ENCODE peak calls at places on chromosomes 1 and 21, in ten cellular contexts. One of them, this sample, is unnamed.

GRCh38 chr1:116265931-116266863 is 106.8 kb upstream of the ATP1A1 start:
- DNase-seq in NCI-H345: no peak
- DNase-seq in foreskin fibroblast: no peak
- DNase-seq in activated CD4-positive, alpha-beta T cell treated with anti-CD3 and anti-CD28 coated beads, Interleukin-2, amount 50 U/mL, for 48 hours: no peak
- DNase-seq in NCI-H1930: no peak
- DNase-seq in COR-L47: no peak
- DNase-seq in sciatic nerve: no peak
- DNase-seq in AG10803: no peak
- DNase-seq in stimulated activated CD4-positive, alpha-beta T cell treated with anti-CD3 and anti-CD28 coated beads, Interleukin-2, amount 100 ng/mL, for 24 hours: no peak
- DNase-seq in T-helper 9 cell: no peak
- DNase-seq in this sample: no peak

GRCh38 chr21:44737706-44738354 is 26.5 kb upstream of the TSPEAR start:
- DNase-seq in NCI-H345: peak; percentile 27
- DNase-seq in foreskin fibroblast: peak; percentile 31
- DNase-seq in activated CD4-positive, alpha-beta T cell treated with anti-CD3 and anti-CD28 coated beads, Interleukin-2, amount 50 U/mL, for 48 hours: no peak
- DNase-seq in NCI-H1930: no peak
- DNase-seq in COR-L47: no peak
- DNase-seq in sciatic nerve: no peak
- DNase-seq in AG10803: peak; percentile 13
- DNase-seq in stimulated activated CD4-positive, alpha-beta T cell treated with anti-CD3 and anti-CD28 coated beads, Interleukin-2, amount 100 ng/mL, for 24 hours: no peak
- DNase-seq in T-helper 9 cell: no peak
- DNase-seq in this sample: peak; percentile 30

GRCh38 chr1:3072178-3072947 is 3.4 kb downstream of the PRDM16 start:
- DNase-seq in NCI-H345: no peak
- DNase-seq in foreskin fibroblast: no peak
- DNase-seq in activated CD4-positive, alpha-beta T cell treated with anti-CD3 and anti-CD28 coated beads, Interleukin-2, amount 50 U/mL, for 48 hours: no peak
- DNase-seq in NCI-H1930: no peak
- DNase-seq in COR-L47: no peak
- DNase-seq in sciatic nerve: no peak
- DNase-seq in AG10803: no peak
- DNase-seq in stimulated activated CD4-positive, alpha-beta T cell treated with anti-CD3 and anti-CD28 coated beads, Interleukin-2, amount 100 ng/mL, for 24 hours: no peak
- DNase-seq in T-helper 9 cell: no peak
- DNase-seq in this sample: no peak

GRCh38 chr21:31630062-31630711 is 29.3 kb upstream of the SOD1 start:
- DNase-seq in NCI-H345: no peak
- DNase-seq in foreskin fibroblast: peak; percentile 85
- DNase-seq in activated CD4-positive, alpha-beta T cell treated with anti-CD3 and anti-CD28 coated beads, Interleukin-2, amount 50 U/mL, for 48 hours: no peak
- DNase-seq in NCI-H1930: no peak
- DNase-seq in COR-L47: peak; percentile 80
- DNase-seq in sciatic nerve: no peak
- DNase-seq in AG10803: peak; percentile 13
- DNase-seq in stimulated activated CD4-positive, alpha-beta T cell treated with anti-CD3 and anti-CD28 coated beads, Interleukin-2, amount 100 ng/mL, for 24 hours: no peak
- DNase-seq in T-helper 9 cell: no peak
- DNase-seq in this sample: peak; percentile 30

GRCh38 chr1:247433922-247434476 is 18.0 kb downstream of the NLRP3 start:
- DNase-seq in NCI-H345: no peak
- DNase-seq in foreskin fibroblast: no peak
- DNase-seq in activated CD4-positive, alpha-beta T cell treated with anti-CD3 and anti-CD28 coated beads, Interleukin-2, amount 50 U/mL, for 48 hours: no peak
- DNase-seq in NCI-H1930: no peak
- DNase-seq in COR-L47: no peak
- DNase-seq in sciatic nerve: no peak
- DNase-seq in AG10803: no peak
- DNase-seq in stimulated activated CD4-positive, alpha-beta T cell treated with anti-CD3 and anti-CD28 coated beads, Interleukin-2, amount 100 ng/mL, for 24 hours: no peak
- DNase-seq in T-helper 9 cell: no peak
- DNase-seq in this sample: no peak

GRCh38 chr1:220943319-220943718 is 64.1 kb downstream of the HLX start:
- DNase-seq in NCI-H345: no peak
- DNase-seq in foreskin fibroblast: no peak
- DNase-seq in activated CD4-positive, alpha-beta T cell treated with anti-CD3 and anti-CD28 coated beads, Interleukin-2, amount 50 U/mL, for 48 hours: no peak
- DNase-seq in NCI-H1930: no peak
- DNase-seq in COR-L47: no peak
- DNase-seq in sciatic nerve: no peak
- DNase-seq in AG10803: no peak
- DNase-seq in stimulated activated CD4-positive, alpha-beta T cell treated with anti-CD3 and anti-CD28 coated beads, Interleukin-2, amount 100 ng/mL, for 24 hours: no peak
- DNase-seq in T-helper 9 cell: no peak
- DNase-seq in this sample: no peak

GRCh38 chr1:101959456-101959855 is 37.3 kb downstream of the OLFM3 start:
- DNase-seq in NCI-H345: no peak
- DNase-seq in foreskin fibroblast: no peak
- DNase-seq in activated CD4-positive, alpha-beta T cell treated with anti-CD3 and anti-CD28 coated beads, Interleukin-2, amount 50 U/mL, for 48 hours: no peak
- DNase-seq in NCI-H1930: no peak
- DNase-seq in COR-L47: no peak
- DNase-seq in sciatic nerve: no peak
- DNase-seq in AG10803: no peak
- DNase-seq in stimulated activated CD4-positive, alpha-beta T cell treated with anti-CD3 and anti-CD28 coated beads, Interleukin-2, amount 100 ng/mL, for 24 hours: no peak
- DNase-seq in T-helper 9 cell: no peak
- DNase-seq in this sample: no peak

GRCh38 chr1:32334274-32334861 is 1.7 kb downstream of the MARCKSL1 start:
- DNase-seq in NCI-H345: no peak
- DNase-seq in foreskin fibroblast: no peak
- DNase-seq in activated CD4-positive, alpha-beta T cell treated with anti-CD3 and anti-CD28 coated beads, Interleukin-2, amount 50 U/mL, for 48 hours: no peak
- DNase-seq in NCI-H1930: no peak
- DNase-seq in COR-L47: no peak
- DNase-seq in sciatic nerve: no peak
- DNase-seq in AG10803: no peak
- DNase-seq in stimulated activated CD4-positive, alpha-beta T cell treated with anti-CD3 and anti-CD28 coated beads, Interleukin-2, amount 100 ng/mL, for 24 hours: no peak
- DNase-seq in T-helper 9 cell: no peak
- DNase-seq in this sample: no peak

GRCh38 chr21:46562964-46563607 is 41.8 kb downstream of the S100B start:
- DNase-seq in NCI-H345: no peak
- DNase-seq in foreskin fibroblast: no peak
- DNase-seq in activated CD4-positive, alpha-beta T cell treated with anti-CD3 and anti-CD28 coated beads, Interleukin-2, amount 50 U/mL, for 48 hours: no peak
- DNase-seq in NCI-H1930: no peak
- DNase-seq in COR-L47: no peak
- DNase-seq in sciatic nerve: no peak
- DNase-seq in AG10803: no peak
- DNase-seq in stimulated activated CD4-positive, alpha-beta T cell treated with anti-CD3 and anti-CD28 coated beads, Interleukin-2, amount 100 ng/mL, for 24 hours: no peak
- DNase-seq in T-helper 9 cell: no peak
- DNase-seq in this sample: no peak

GRCh38 chr1:18606443-18607288 is 24.0 kb upstream of the PAX7 start:
- DNase-seq in NCI-H345: no peak
- DNase-seq in foreskin fibroblast: no peak
- DNase-seq in activated CD4-positive, alpha-beta T cell treated with anti-CD3 and anti-CD28 coated beads, Interleukin-2, amount 50 U/mL, for 48 hours: no peak
- DNase-seq in NCI-H1930: no peak
- DNase-seq in COR-L47: no peak
- DNase-seq in sciatic nerve: no peak
- DNase-seq in AG10803: no peak
- DNase-seq in stimulated activated CD4-positive, alpha-beta T cell treated with anti-CD3 and anti-CD28 coated beads, Interleukin-2, amount 100 ng/mL, for 24 hours: no peak
- DNase-seq in T-helper 9 cell: no peak
- DNase-seq in this sample: no peak

GRCh38 chr1:36157115-36157903 is 1.3 kb downstream of the MAP7D1 start:
- DNase-seq in NCI-H345: no peak
- DNase-seq in foreskin fibroblast: peak; percentile 55
- DNase-seq in activated CD4-positive, alpha-beta T cell treated with anti-CD3 and anti-CD28 coated beads, Interleukin-2, amount 50 U/mL, for 48 hours: peak; percentile 29
- DNase-seq in NCI-H1930: no peak
- DNase-seq in COR-L47: no peak
- DNase-seq in sciatic nerve: no peak
- DNase-seq in AG10803: no peak
- DNase-seq in stimulated activated CD4-positive, alpha-beta T cell treated with anti-CD3 and anti-CD28 coated beads, Interleukin-2, amount 100 ng/mL, for 24 hours: peak; percentile 27
- DNase-seq in T-helper 9 cell: no peak
- DNase-seq in this sample: peak; percentile 64

GRCh38 chr21:17794631-17795030 is 24.5 kb downstream of the C21orf91 start:
- DNase-seq in NCI-H345: no peak
- DNase-seq in foreskin fibroblast: no peak
- DNase-seq in activated CD4-positive, alpha-beta T cell treated with anti-CD3 and anti-CD28 coated beads, Interleukin-2, amount 50 U/mL, for 48 hours: no peak
- DNase-seq in NCI-H1930: no peak
- DNase-seq in COR-L47: no peak
- DNase-seq in sciatic nerve: no peak
- DNase-seq in AG10803: no peak
- DNase-seq in stimulated activated CD4-positive, alpha-beta T cell treated with anti-CD3 and anti-CD28 coated beads, Interleukin-2, amount 100 ng/mL, for 24 hours: no peak
- DNase-seq in T-helper 9 cell: no peak
- DNase-seq in this sample: no peak

GRCh38 chr1:71196685-71197084 is 115.8 kb upstream of the ZRANB2 start:
- DNase-seq in NCI-H345: no peak
- DNase-seq in foreskin fibroblast: peak; percentile 56
- DNase-seq in activated CD4-positive, alpha-beta T cell treated with anti-CD3 and anti-CD28 coated beads, Interleukin-2, amount 50 U/mL, for 48 hours: no peak
- DNase-seq in NCI-H1930: no peak
- DNase-seq in COR-L47: peak; percentile 38
- DNase-seq in sciatic nerve: no peak
- DNase-seq in AG10803: peak; percentile 31
- DNase-seq in stimulated activated CD4-positive, alpha-beta T cell treated with anti-CD3 and anti-CD28 coated beads, Interleukin-2, amount 100 ng/mL, for 24 hours: no peak
- DNase-seq in T-helper 9 cell: no peak
- DNase-seq in this sample: peak; percentile 55

GRCh38 chr21:44726803-44727202 is 15.4 kb upstream of the TSPEAR start:
- DNase-seq in NCI-H345: no peak
- DNase-seq in foreskin fibroblast: no peak
- DNase-seq in activated CD4-positive, alpha-beta T cell treated with anti-CD3 and anti-CD28 coated beads, Interleukin-2, amount 50 U/mL, for 48 hours: no peak
- DNase-seq in NCI-H1930: no peak
- DNase-seq in COR-L47: no peak
- DNase-seq in sciatic nerve: peak; percentile 27
- DNase-seq in AG10803: no peak
- DNase-seq in stimulated activated CD4-positive, alpha-beta T cell treated with anti-CD3 and anti-CD28 coated beads, Interleukin-2, amount 100 ng/mL, for 24 hours: no peak
- DNase-seq in T-helper 9 cell: no peak
- DNase-seq in this sample: no peak

This sample was measured in GM23248.